ENCODE peak calls at places on chromosomes 4 and X, in eight cellular contexts. One of them, this sample, is unnamed. For H3K36me3, the result is how much of the 10 kb centered on the place peaks cover.

GRCh38 chr4:188992706-188993105 is 853.5 kb downstream of the TRIML1 start:
- DNase-seq in heart right ventricle: no peak
- DNase-seq in neural progenitor cell: no peak
- DNase-seq in MM.1S: no peak
- DNase-seq in DND-41: no peak
- DNase-seq in effector memory CD4-positive, alpha-beta T cell: no peak
- DNase-seq in psoas muscle: no peak
- DNase-seq in testis: no peak
- DNase-seq in this sample: no peak

GRCh38 chr4:147848634-147849033 is 116.7 kb downstream of the ARHGAP10 start:
- DNase-seq in heart right ventricle: no peak
- DNase-seq in neural progenitor cell: no peak
- DNase-seq in MM.1S: no peak
- DNase-seq in DND-41: no peak
- DNase-seq in effector memory CD4-positive, alpha-beta T cell: no peak
- DNase-seq in psoas muscle: no peak
- DNase-seq in testis: no peak
- DNase-seq in this sample: no peak

GRCh38 chr4:79823148-79823763 is 249.8 kb downstream of the ANTXR2 start:
- DNase-seq in heart right ventricle: no peak
- DNase-seq in neural progenitor cell: no peak
- DNase-seq in MM.1S: no peak
- DNase-seq in DND-41: no peak
- DNase-seq in effector memory CD4-positive, alpha-beta T cell: no peak
- DNase-seq in psoas muscle: no peak
- DNase-seq in testis: no peak
- DNase-seq in this sample: no peak

GRCh38 chr4:102399021-102399420 is 53.7 kb upstream of the SLC39A8 start:
- DNase-seq in heart right ventricle: no peak
- DNase-seq in neural progenitor cell: no peak
- DNase-seq in MM.1S: no peak
- DNase-seq in DND-41: no peak
- DNase-seq in effector memory CD4-positive, alpha-beta T cell: no peak
- DNase-seq in psoas muscle: no peak
- DNase-seq in testis: no peak
- DNase-seq in this sample: no peak

GRCh38 chr4:48047421-48047844 is 30.9 kb downstream of the NIPAL1 start:
- DNase-seq in heart right ventricle: no peak
- DNase-seq in neural progenitor cell: no peak
- DNase-seq in MM.1S: peak
- DNase-seq in DND-41: peak
- DNase-seq in effector memory CD4-positive, alpha-beta T cell: peak
- DNase-seq in psoas muscle: no peak
- DNase-seq in testis: no peak
- DNase-seq in this sample: no peak

GRCh38 chr4:112361181-112361791 is 64.1 kb downstream of the ALPK1 start:
- DNase-seq in heart right ventricle: no peak
- DNase-seq in neural progenitor cell: peak
- DNase-seq in MM.1S: peak
- DNase-seq in DND-41: peak
- DNase-seq in effector memory CD4-positive, alpha-beta T cell: no peak
- DNase-seq in psoas muscle: no peak
- DNase-seq in testis: no peak
- DNase-seq in this sample: no peak

GRCh38 chr4:73860175-73860574 is 7.1 kb downstream of the PF4V1 start:
- DNase-seq in heart right ventricle: no peak
- DNase-seq in neural progenitor cell: no peak
- DNase-seq in MM.1S: no peak
- DNase-seq in DND-41: no peak
- DNase-seq in effector memory CD4-positive, alpha-beta T cell: no peak
- DNase-seq in psoas muscle: no peak
- DNase-seq in testis: no peak
- DNase-seq in this sample: no peak

GRCh38 chr4:16067515-16067914 is 16.3 kb downstream of the PROM1 start:
- DNase-seq in heart right ventricle: no peak
- DNase-seq in neural progenitor cell: no peak
- DNase-seq in MM.1S: no peak
- DNase-seq in DND-41: no peak
- DNase-seq in effector memory CD4-positive, alpha-beta T cell: no peak
- DNase-seq in psoas muscle: no peak
- DNase-seq in testis: peak
- DNase-seq in this sample: no peak

GRCh38 chr4:98232202-98232601 is 29.0 kb upstream of the RAP1GDS1 start:
- DNase-seq in heart right ventricle: no peak
- DNase-seq in neural progenitor cell: no peak
- DNase-seq in MM.1S: no peak
- DNase-seq in DND-41: peak
- DNase-seq in effector memory CD4-positive, alpha-beta T cell: no peak
- DNase-seq in psoas muscle: no peak
- DNase-seq in testis: no peak
- DNase-seq in this sample: no peak

GRCh38 chr4:90727938-90728337 is 600.7 kb downstream of the CCSER1 start:
- DNase-seq in heart right ventricle: no peak
- DNase-seq in neural progenitor cell: peak
- DNase-seq in MM.1S: no peak
- DNase-seq in DND-41: no peak
- DNase-seq in effector memory CD4-positive, alpha-beta T cell: no peak
- DNase-seq in psoas muscle: no peak
- DNase-seq in testis: no peak
- DNase-seq in this sample: no peak

GRCh38 chr4:48906283-48907173 is at the start of gene OCIAD2:
- DNase-seq in heart right ventricle: peak
- DNase-seq in neural progenitor cell: peak
- DNase-seq in MM.1S: peak
- DNase-seq in DND-41: peak
- DNase-seq in effector memory CD4-positive, alpha-beta T cell: peak
- DNase-seq in psoas muscle: peak
- DNase-seq in testis: peak
- DNase-seq in this sample: peak

GRCh38 chrX:12249997-12250396 is 111.7 kb downstream of the FRMPD4 start:
- DNase-seq in heart right ventricle: no peak
- DNase-seq in neural progenitor cell: no peak
- DNase-seq in MM.1S: no peak
- DNase-seq in DND-41: no peak
- DNase-seq in effector memory CD4-positive, alpha-beta T cell: no peak
- DNase-seq in psoas muscle: no peak
- DNase-seq in testis: no peak
- DNase-seq in this sample: no peak

GRCh38 chr4:52037730-52038108 is 380 bp downstream of the SGCB start:
- DNase-seq in heart right ventricle: peak
- DNase-seq in neural progenitor cell: peak
- DNase-seq in MM.1S: peak
- DNase-seq in DND-41: peak
- DNase-seq in effector memory CD4-positive, alpha-beta T cell: no peak
- DNase-seq in psoas muscle: peak
- DNase-seq in testis: peak
- DNase-seq in this sample: no peak

GRCh38 chr4:73161527-73162185 is 92.1 kb upstream of the COX18 start:
- DNase-seq in heart right ventricle: no peak
- DNase-seq in neural progenitor cell: no peak
- DNase-seq in MM.1S: no peak
- DNase-seq in DND-41: no peak
- DNase-seq in effector memory CD4-positive, alpha-beta T cell: no peak
- DNase-seq in psoas muscle: no peak
- DNase-seq in testis: no peak
- DNase-seq in this sample: no peak

GRCh38 chr4:113745724-113746123 is 15.8 kb downstream of the CAMK2D start:
- DNase-seq in heart right ventricle: no peak
- DNase-seq in neural progenitor cell: no peak
- DNase-seq in MM.1S: no peak
- DNase-seq in DND-41: no peak
- DNase-seq in effector memory CD4-positive, alpha-beta T cell: no peak
- DNase-seq in psoas muscle: peak
- DNase-seq in testis: no peak
- DNase-seq in this sample: no peak

GRCh38 chr4:106238819-106239420 is 77.1 kb downstream of the TBCK start:
- DNase-seq in heart right ventricle: no peak
- DNase-seq in neural progenitor cell: peak
- DNase-seq in MM.1S: peak
- DNase-seq in DND-41: peak
- DNase-seq in effector memory CD4-positive, alpha-beta T cell: no peak
- DNase-seq in psoas muscle: no peak
- DNase-seq in testis: peak
- DNase-seq in this sample: no peak

GRCh38 chr4:99285387-99285786 is 5.4 kb downstream of the ADH1A start:
- DNase-seq in heart right ventricle: no peak
- DNase-seq in neural progenitor cell: no peak
- DNase-seq in MM.1S: no peak
- DNase-seq in DND-41: no peak
- DNase-seq in effector memory CD4-positive, alpha-beta T cell: no peak
- DNase-seq in psoas muscle: no peak
- DNase-seq in testis: no peak
- DNase-seq in this sample: no peak
- H3K27ac ChIP-seq in heart right ventricle: no peak
- H3K27ac ChIP-seq in neural progenitor cell: no peak
- H3K27ac ChIP-seq in MM.1S: no peak
- H3K27ac ChIP-seq in DND-41: no peak
- H3K27ac ChIP-seq in effector memory CD4-positive, alpha-beta T cell: no peak
- H3K27ac ChIP-seq in psoas muscle: no peak
- H3K27ac ChIP-seq in testis: no peak
- H3K27ac ChIP-seq in this sample: no peak

DNA sequence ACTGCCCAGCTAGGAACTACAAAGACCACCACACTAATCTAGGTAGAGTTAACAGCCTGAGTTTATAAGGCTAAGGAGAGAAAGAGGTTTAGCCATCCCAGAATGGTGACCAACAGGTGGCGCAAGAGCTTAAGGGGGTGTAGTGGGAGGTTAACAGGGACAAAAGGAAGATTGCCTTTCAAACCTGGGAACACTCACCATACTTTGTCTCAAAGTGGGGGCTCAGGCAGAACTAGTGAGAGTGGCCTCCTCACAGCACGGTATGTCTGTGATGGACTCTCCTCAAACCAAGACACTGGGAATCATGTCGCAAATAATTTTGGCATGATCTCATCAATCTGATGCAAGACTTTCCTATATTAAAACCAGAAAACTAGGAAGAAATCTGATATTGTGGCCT is 23.4 kb downstream of the CCNI start:
- DNase-seq in heart right ventricle: peak
- DNase-seq in neural progenitor cell: peak
- DNase-seq in MM.1S: peak
- DNase-seq in DND-41: peak
- DNase-seq in effector memory CD4-positive, alpha-beta T cell: peak
- DNase-seq in psoas muscle: no peak
- DNase-seq in testis: no peak
- DNase-seq in this sample: no peak
- H3K36me3 ChIP-seq in heart right ventricle: under half
- H3K36me3 ChIP-seq in neural progenitor cell: half or more
- H3K36me3 ChIP-seq in MM.1S: under half
- H3K36me3 ChIP-seq in DND-41: half or more
- H3K36me3 ChIP-seq in effector memory CD4-positive, alpha-beta T cell: half or more
- H3K36me3 ChIP-seq in psoas muscle: under half
- H3K36me3 ChIP-seq in testis: under half
- H3K36me3 ChIP-seq in this sample: half or more

DNA sequence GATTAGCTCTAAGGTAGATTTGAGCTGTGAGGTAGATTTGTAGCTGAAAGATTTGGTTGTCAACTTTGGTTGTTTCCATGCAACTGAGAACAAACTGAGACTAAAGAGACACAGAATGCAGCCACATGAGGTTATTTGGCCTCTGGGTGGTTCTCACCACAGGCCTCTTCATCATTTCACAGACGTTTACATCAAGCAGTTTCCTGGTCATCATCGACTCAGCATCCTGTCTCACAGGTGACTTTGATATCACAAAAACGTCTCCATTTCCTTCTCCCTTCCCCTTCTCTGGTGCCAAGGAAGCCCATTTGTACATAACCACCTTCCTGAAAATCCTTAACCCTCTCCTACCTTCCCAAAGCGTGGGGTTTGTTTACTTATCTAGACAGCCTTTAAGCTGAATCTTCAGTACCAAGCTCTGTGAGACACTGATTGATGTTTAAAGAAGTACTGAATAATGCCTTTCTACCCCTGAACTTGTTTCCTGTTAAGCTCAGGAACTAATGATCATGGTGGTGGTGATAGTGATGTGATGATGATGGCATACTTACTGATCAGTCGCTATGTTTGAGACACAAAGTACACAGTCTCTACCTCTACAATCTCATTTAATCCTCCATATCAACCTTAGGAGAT is 81.9 kb downstream of the FAM114A1 start:
- DNase-seq in heart right ventricle: no peak
- DNase-seq in neural progenitor cell: no peak
- DNase-seq in MM.1S: peak
- DNase-seq in DND-41: no peak
- DNase-seq in effector memory CD4-positive, alpha-beta T cell: no peak
- DNase-seq in psoas muscle: no peak
- DNase-seq in testis: no peak
- DNase-seq in this sample: no peak
- H3K27ac ChIP-seq in heart right ventricle: no peak
- H3K27ac ChIP-seq in neural progenitor cell: no peak
- H3K27ac ChIP-seq in MM.1S: no peak
- H3K27ac ChIP-seq in DND-41: no peak
- H3K27ac ChIP-seq in effector memory CD4-positive, alpha-beta T cell: peak
- H3K27ac ChIP-seq in psoas muscle: no peak
- H3K27ac ChIP-seq in testis: no peak
- H3K27ac ChIP-seq in this sample: peak

GRCh38 chr4:120864969-120865368 is 57.6 kb downstream of the PRDM5 start:
- DNase-seq in heart right ventricle: no peak
- DNase-seq in neural progenitor cell: no peak
- DNase-seq in MM.1S: no peak
- DNase-seq in DND-41: no peak
- DNase-seq in effector memory CD4-positive, alpha-beta T cell: no peak
- DNase-seq in psoas muscle: no peak
- DNase-seq in testis: no peak
- DNase-seq in this sample: no peak
- H3K36me3 ChIP-seq in heart right ventricle: under half
- H3K36me3 ChIP-seq in neural progenitor cell: under half
- H3K36me3 ChIP-seq in MM.1S: under half
- H3K36me3 ChIP-seq in DND-41: under half
- H3K36me3 ChIP-seq in effector memory CD4-positive, alpha-beta T cell: under half
- H3K36me3 ChIP-seq in psoas muscle: under half
- H3K36me3 ChIP-seq in testis: under half
- H3K36me3 ChIP-seq in this sample: under half

GRCh38 chrX:49184294-49185061 is 1.7 kb downstream of the PRICKLE3 start:
- DNase-seq in heart right ventricle: peak
- DNase-seq in neural progenitor cell: peak
- DNase-seq in MM.1S: no peak
- DNase-seq in DND-41: no peak
- DNase-seq in effector memory CD4-positive, alpha-beta T cell: no peak
- DNase-seq in psoas muscle: peak
- DNase-seq in testis: peak
- DNase-seq in this sample: no peak
- H3K27ac ChIP-seq in heart right ventricle: peak
- H3K27ac ChIP-seq in neural progenitor cell: no peak
- H3K27ac ChIP-seq in MM.1S: no peak
- H3K27ac ChIP-seq in DND-41: no peak
- H3K27ac ChIP-seq in effector memory CD4-positive, alpha-beta T cell: peak
- H3K27ac ChIP-seq in psoas muscle: peak
- H3K27ac ChIP-seq in testis: peak
- H3K27ac ChIP-seq in this sample: peak

DNA sequence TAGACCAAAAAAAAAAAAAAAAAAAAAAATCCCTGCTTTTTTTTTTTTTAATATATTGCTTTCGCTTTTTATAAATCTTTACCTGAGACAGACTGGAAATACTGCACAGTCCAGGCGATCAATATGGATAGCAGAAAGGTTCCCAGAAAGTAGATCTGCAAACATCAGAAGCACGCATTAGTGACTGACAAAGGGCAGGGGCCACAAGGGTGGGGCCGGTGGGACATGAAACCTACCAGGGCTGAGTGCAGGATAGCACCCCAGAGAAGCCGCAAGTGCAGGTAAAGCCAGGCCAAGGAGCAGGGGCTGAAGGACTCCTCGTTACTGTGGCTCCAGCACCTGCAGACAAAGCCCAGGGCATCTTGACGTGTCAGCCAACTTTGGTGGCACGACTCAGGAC is 101.8 kb downstream of the SLC34A2 start:
- DNase-seq in heart right ventricle: no peak
- DNase-seq in neural progenitor cell: no peak
- DNase-seq in MM.1S: no peak
- DNase-seq in DND-41: no peak
- DNase-seq in effector memory CD4-positive, alpha-beta T cell: no peak
- DNase-seq in psoas muscle: no peak
- DNase-seq in testis: no peak
- DNase-seq in this sample: no peak
- H3K36me3 ChIP-seq in heart right ventricle: under half
- H3K36me3 ChIP-seq in neural progenitor cell: under half
- H3K36me3 ChIP-seq in MM.1S: under half
- H3K36me3 ChIP-seq in DND-41: under half
- H3K36me3 ChIP-seq in effector memory CD4-positive, alpha-beta T cell: under half
- H3K36me3 ChIP-seq in psoas muscle: under half
- H3K36me3 ChIP-seq in testis: under half
- H3K36me3 ChIP-seq in this sample: under half

This sample was measured in esophagus squamous epithelium.